ENCODE peak calls at places on chromosomes 11 and 22, in four cellular contexts. One of them, this sample, is unnamed.
A peak's percentile ranks its signal among the peaks of the same experiment; 100 is the strongest.

GRCh38 chr11:70049045-70049444 is 29.1 kb upstream of the ANO1 start:
- DNase-seq in transverse colon: no peak
- DNase-seq in suprapubic skin: no peak
- DNase-seq in PC-3: no peak
- DNase-seq in this sample: no peak

GRCh38 chr11:65219930-65220213 is 38.1 kb downstream of the CAPN1 start:
- DNase-seq in transverse colon: no peak
- DNase-seq in suprapubic skin: no peak
- DNase-seq in PC-3: peak; percentile 17
- DNase-seq in this sample: peak; percentile 57

GRCh38 chr11:127339376-127339775 is 338.8 kb upstream of the KIRREL3 start:
- DNase-seq in transverse colon: no peak
- DNase-seq in suprapubic skin: no peak
- DNase-seq in PC-3: no peak
- DNase-seq in this sample: no peak

GRCh38 chr22:35033635-35034296 is 32.2 kb upstream of the ISX start:
- DNase-seq in transverse colon: no peak
- DNase-seq in suprapubic skin: peak; percentile 15
- DNase-seq in PC-3: no peak
- DNase-seq in this sample: no peak

GRCh38 chr11:7651700-7652099 is 21.6 kb downstream of the CYB5R2 start:
- DNase-seq in transverse colon: no peak
- DNase-seq in suprapubic skin: no peak
- DNase-seq in PC-3: no peak
- DNase-seq in this sample: no peak

GRCh38 chr11:64285885-64286800 is 495 bp downstream of the GPR137 start:
- DNase-seq in transverse colon: peak; percentile 49
- DNase-seq in suprapubic skin: no peak
- DNase-seq in PC-3: peak; percentile 55
- DNase-seq in this sample: no peak

GRCh38 chr11:95082576-95083001 is 7.1 kb upstream of the ENDOD1 start:
- DNase-seq in transverse colon: no peak
- DNase-seq in suprapubic skin: no peak
- DNase-seq in PC-3: no peak
- DNase-seq in this sample: no peak

GRCh38 chr11:111019931-111020381 is 225.6 kb upstream of the POU2AF2 start:
- DNase-seq in transverse colon: no peak
- DNase-seq in suprapubic skin: no peak
- DNase-seq in PC-3: no peak
- DNase-seq in this sample: no peak

GRCh38 chr11:70709596-70709995 is 311.3 kb downstream of the CTTN start:
- DNase-seq in transverse colon: no peak
- DNase-seq in suprapubic skin: no peak
- DNase-seq in PC-3: no peak
- DNase-seq in this sample: no peak

GRCh38 chr11:19714387-19715363 is 2.0 kb downstream of the NAV2 start:
- DNase-seq in transverse colon: no peak
- DNase-seq in suprapubic skin: no peak
- DNase-seq in PC-3: peak; percentile 67
- DNase-seq in this sample: peak; percentile 55

GRCh38 chr11:11860103-11860979 is 18.6 kb downstream of the USP47 start:
- DNase-seq in transverse colon: no peak
- DNase-seq in suprapubic skin: no peak
- DNase-seq in PC-3: peak; percentile 28
- DNase-seq in this sample: peak; percentile 58

GRCh38 chr22:33921576-33922181 is 1.4 kb upstream of the LARGE1 start:
- DNase-seq in transverse colon: peak; percentile 59
- DNase-seq in suprapubic skin: peak; percentile 82
- DNase-seq in PC-3: no peak
- DNase-seq in this sample: peak; percentile 12

GRCh38 chr11:120578591-120579154 is 67.1 kb downstream of the GRIK4 start:
- DNase-seq in transverse colon: no peak
- DNase-seq in suprapubic skin: no peak
- DNase-seq in PC-3: no peak
- DNase-seq in this sample: no peak

GRCh38 chr22:18075101-18075730 is 2.6 kb upstream of the PEX26 start:
- DNase-seq in transverse colon: no peak
- DNase-seq in suprapubic skin: no peak
- DNase-seq in PC-3: no peak
- DNase-seq in this sample: no peak

GRCh38 chr11:96235725-96236124 is 107.3 kb downstream of the MAML2 start:
- DNase-seq in transverse colon: no peak
- DNase-seq in suprapubic skin: no peak
- DNase-seq in PC-3: no peak
- DNase-seq in this sample: peak; percentile 41

GRCh38 chr11:133215529-133216230 is 316.6 kb downstream of the OPCML start:
- DNase-seq in transverse colon: no peak
- DNase-seq in suprapubic skin: no peak
- DNase-seq in PC-3: no peak
- DNase-seq in this sample: no peak

GRCh38 chr11:58580311-58580710 is 1.4 kb downstream of the ZFP91 start:
- DNase-seq in transverse colon: no peak
- DNase-seq in suprapubic skin: no peak
- DNase-seq in PC-3: no peak
- DNase-seq in this sample: no peak

GRCh38 chr22:18994780-18995711 is 59.0 kb upstream of the PRODH start:
- DNase-seq in transverse colon: no peak
- DNase-seq in suprapubic skin: no peak
- DNase-seq in PC-3: no peak
- DNase-seq in this sample: no peak

GRCh38 chr22:42683599-42684283 is 34.5 kb upstream of the CYB5R3 start:
- DNase-seq in transverse colon: peak; percentile 53
- DNase-seq in suprapubic skin: peak; percentile 90
- DNase-seq in PC-3: no peak
- DNase-seq in this sample: no peak

GRCh38 chr11:6365659-6366058 is 24.6 kb upstream of the SMPD1 start:
- DNase-seq in transverse colon: peak; percentile 23
- DNase-seq in suprapubic skin: no peak
- DNase-seq in PC-3: no peak
- DNase-seq in this sample: no peak

DNA sequence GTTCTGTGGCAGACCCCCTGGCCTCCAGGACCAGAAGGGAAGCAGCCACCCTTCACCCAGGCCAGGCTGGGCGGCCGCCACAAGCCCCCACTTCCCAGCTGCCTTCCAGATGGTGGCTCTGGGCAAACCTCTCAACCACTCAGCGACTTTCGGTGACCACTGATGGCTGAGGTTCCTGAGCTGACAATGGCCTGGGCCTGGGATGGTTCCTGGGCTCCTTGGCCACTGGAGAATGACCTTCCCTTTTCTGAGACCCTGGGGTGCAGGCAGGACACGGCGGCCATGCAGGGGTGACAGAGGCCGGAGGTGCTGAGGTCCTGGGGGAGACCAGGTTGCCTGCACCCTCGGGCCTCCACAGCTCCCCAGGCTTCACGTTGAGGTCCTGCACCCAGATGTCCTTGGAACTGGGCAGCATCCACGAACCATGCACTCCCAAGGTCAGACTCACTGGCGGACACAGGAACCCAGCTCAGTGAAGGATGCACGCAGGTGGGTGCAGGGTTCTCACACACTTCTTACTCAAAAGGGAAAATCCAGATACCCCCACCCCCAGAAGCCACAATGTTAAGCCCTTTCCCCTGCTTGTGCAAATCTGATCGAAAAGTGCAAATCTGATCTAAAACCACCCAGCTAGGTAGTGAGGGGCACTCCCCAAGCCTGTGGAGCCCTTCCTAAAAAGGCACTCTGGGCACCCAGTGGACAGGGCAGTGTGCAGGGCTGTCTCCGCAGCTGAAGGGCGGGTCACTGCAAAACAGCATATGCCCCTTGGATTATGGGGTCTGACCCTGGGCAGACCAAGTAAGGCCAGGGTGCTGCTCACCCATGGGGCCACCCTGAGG is 13.9 kb upstream of the PHLDA2 start:
- DNase-seq in transverse colon: no peak
- DNase-seq in suprapubic skin: no peak
- DNase-seq in PC-3: no peak
- DNase-seq in this sample: no peak
- TF ChIP-seq CTCF in transverse colon: no peak
- TF ChIP-seq CTCF in suprapubic skin: no peak
- TF ChIP-seq CTCF in PC-3: no peak
- TF ChIP-seq CTCF in this sample: no peak

GRCh38 chr22:50483106-50483505 is 1.8 kb downstream of the ADM2 start:
- DNase-seq in transverse colon: no peak
- DNase-seq in suprapubic skin: no peak
- DNase-seq in PC-3: no peak
- DNase-seq in this sample: no peak

GRCh38 chr22:50482107-50483074 is 1.0 kb downstream of the ADM2 start:
- DNase-seq in transverse colon: no peak
- DNase-seq in suprapubic skin: no peak
- DNase-seq in PC-3: no peak
- DNase-seq in this sample: no peak

GRCh38 chr22:50483556-50483955 is 2.2 kb downstream of the ADM2 start:
- DNase-seq in transverse colon: no peak
- DNase-seq in suprapubic skin: no peak
- DNase-seq in PC-3: no peak
- DNase-seq in this sample: no peak

GRCh38 chr22:50485221-50486131 is 1.2 kb upstream of the MIOX start:
- DNase-seq in transverse colon: no peak
- DNase-seq in suprapubic skin: no peak
- DNase-seq in PC-3: no peak
- DNase-seq in this sample: peak; percentile 8

DNA sequence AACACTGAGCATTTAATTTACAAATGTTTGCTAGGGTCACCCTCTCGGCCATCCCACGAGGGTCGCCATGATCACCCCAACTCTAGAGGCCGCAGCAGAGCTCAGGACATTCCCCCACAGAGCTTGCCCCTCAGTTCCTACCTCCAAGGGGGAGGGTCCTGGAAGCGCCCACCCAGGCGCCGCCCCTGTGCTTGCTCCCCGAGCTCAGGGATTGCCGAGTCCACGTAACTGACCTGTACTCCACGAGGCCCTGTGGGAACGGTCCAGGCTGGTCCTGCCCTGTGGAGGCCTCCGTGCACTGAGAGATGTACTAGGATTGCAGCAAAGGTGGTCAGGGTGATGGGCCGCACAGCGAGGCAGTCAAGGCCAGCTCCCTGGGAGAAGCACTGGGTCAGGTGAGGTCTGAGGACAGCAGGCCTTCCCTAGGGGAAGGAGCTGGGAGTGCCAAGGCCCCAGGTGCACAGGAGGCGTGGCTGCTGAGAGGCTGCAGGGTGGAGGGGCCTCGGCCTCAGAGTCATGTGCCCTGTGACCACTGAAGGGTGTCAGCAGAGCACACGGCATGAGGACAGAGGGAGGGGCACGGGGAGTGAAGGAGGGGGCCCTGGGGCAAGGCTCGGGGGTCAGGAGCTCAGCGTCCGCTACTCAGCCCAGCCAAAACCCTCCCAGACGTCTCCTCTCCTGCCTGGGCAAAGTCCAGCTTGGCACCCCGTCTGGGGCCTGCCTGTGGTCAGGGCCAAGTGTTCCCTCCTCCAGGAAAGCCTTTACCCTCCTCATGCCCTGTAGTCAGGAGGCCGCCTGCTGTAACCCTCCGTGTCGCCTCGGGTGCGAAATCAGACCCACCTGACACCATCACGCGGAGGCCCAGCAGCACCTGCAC is 2.4 kb upstream of the MIOX start:
- DNase-seq in transverse colon: peak; percentile 74
- DNase-seq in suprapubic skin: no peak
- DNase-seq in PC-3: no peak
- DNase-seq in this sample: no peak
- TF ChIP-seq CTCF in transverse colon: peak; percentile 10
- TF ChIP-seq CTCF in suprapubic skin: no peak
- TF ChIP-seq CTCF in PC-3: no peak
- TF ChIP-seq CTCF in this sample: no peak

GRCh38 chr11:83711035-83711630 is 425.0 kb upstream of the CCDC90B start:
- DNase-seq in transverse colon: no peak
- DNase-seq in suprapubic skin: no peak
- DNase-seq in PC-3: no peak
- DNase-seq in this sample: no peak
- TF ChIP-seq CTCF in transverse colon: no peak
- TF ChIP-seq CTCF in suprapubic skin: no peak
- TF ChIP-seq CTCF in PC-3: peak; percentile 14
- TF ChIP-seq CTCF in this sample: no peak

DNA sequence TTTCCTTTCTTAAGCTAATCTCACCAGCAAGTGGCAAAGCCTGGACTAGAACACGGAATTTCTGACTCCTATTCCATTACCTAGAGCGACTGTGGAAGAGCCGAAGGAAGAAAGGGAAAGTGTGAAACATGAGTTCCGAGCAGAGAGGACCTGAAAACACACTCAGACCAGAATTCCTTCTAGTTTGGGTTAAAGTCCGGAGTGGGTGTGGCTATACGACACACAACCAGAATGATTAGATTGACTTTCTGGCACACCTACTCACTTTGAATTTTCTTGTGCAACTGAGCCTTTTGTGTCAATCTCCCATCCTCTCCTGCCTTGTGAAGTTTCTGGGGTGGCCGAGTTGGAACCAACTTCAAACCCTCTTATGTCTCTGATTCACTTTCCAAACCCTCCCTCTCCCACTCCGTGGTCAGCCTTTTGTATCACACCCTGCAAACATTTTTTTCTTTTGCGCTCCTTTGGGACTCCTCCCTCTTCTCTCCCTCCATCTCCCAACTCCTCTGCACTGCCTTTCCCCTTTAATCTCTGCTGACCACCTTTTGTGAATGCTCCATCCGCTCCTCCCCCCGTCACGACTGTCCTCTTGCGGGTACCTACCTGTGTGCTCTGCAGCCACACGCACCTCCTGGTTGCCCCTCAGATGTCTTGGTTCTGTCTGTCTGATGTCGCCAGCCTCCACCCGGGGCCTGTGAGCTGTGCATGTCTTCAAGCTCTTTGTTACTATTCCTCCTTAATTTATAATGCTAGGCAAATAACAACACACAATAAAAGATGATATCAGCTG is 86.3 kb upstream of the BLID start:
- DNase-seq in transverse colon: no peak
- DNase-seq in suprapubic skin: no peak
- DNase-seq in PC-3: peak; percentile 85
- DNase-seq in this sample: peak; percentile 80
- TF ChIP-seq CTCF in transverse colon: no peak
- TF ChIP-seq CTCF in suprapubic skin: no peak
- TF ChIP-seq CTCF in PC-3: no peak
- TF ChIP-seq CTCF in this sample: no peak

DNA sequence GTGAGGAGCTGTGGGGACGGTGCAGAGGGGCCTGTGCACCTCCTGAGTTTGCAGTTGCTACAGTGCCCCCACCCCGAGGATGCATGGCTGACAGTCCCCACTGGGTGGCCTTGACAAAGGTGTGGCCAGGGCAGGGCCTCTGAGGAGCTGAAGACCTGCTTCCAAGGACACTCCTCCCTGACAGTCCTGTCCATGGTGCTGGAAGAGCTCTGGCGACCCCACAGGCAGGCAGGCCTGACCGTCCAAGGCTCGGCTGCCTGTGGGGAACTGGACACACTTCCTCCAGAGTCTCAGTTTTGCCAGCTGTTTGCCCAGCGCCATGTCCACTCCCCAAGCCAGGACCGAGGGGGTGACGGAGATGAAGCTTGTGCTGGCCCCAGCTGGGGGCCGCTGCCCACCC is 32.7 kb downstream of the BRSK2 start:
- DNase-seq in transverse colon: no peak
- DNase-seq in suprapubic skin: no peak
- DNase-seq in PC-3: peak; percentile 7
- DNase-seq in this sample: no peak
- TF ChIP-seq CTCF in transverse colon: no peak
- TF ChIP-seq CTCF in suprapubic skin: no peak
- TF ChIP-seq CTCF in PC-3: no peak
- TF ChIP-seq CTCF in this sample: no peak

GRCh38 chr11:46063138-46063537 is 58.1 kb downstream of the PHF21A start:
- DNase-seq in transverse colon: no peak
- DNase-seq in suprapubic skin: no peak
- DNase-seq in PC-3: no peak
- DNase-seq in this sample: no peak
- TF ChIP-seq CTCF in transverse colon: no peak
- TF ChIP-seq CTCF in suprapubic skin: no peak
- TF ChIP-seq CTCF in PC-3: no peak
- TF ChIP-seq CTCF in this sample: no peak

GRCh38 chr22:24101966-24102365 is 79.3 kb upstream of the SUSD2 start:
- DNase-seq in transverse colon: no peak
- DNase-seq in suprapubic skin: peak; percentile 50
- DNase-seq in PC-3: no peak
- DNase-seq in this sample: no peak
- TF ChIP-seq CTCF in transverse colon: no peak
- TF ChIP-seq CTCF in suprapubic skin: no peak
- TF ChIP-seq CTCF in PC-3: no peak
- TF ChIP-seq CTCF in this sample: no peak

This sample was measured in HFFc6.